ENCODE peak calls at places on chromosome 1, in seven cellular contexts. M is endodermal cell, K is right cardiac atrium, S is adrenal gland, N is HAP-1, F is A673, T is heart left ventricle. J is an unnamed sample.
A peak's percentile ranks its signal among the peaks of the same experiment; 100 is the strongest.

GRCh38 chr1:167052389-167052788 is 37.8 kb downstream of the GPA33 start:
- DNase-seq in M (peak; percentile 86), K (no peak), S (no peak), N (peak; percentile 11), F (peak; percentile 25), T (no peak), J (peak; percentile 17)

GRCh38 chr1:209839875-209840491 is 12.2 kb downstream of the UTP25 start:
- DNase-seq in M (no peak), K (no peak), S (peak; percentile 60), N (no peak), F (peak; percentile 61), T (no peak), J (no peak)

GRCh38 chr1:200279810-200280411 is 129.9 kb downstream of the ZNF281 start:
- DNase-seq in M (peak; percentile 90), K (no peak), S (peak; percentile 41), N (peak; percentile 60), F (peak; percentile 77), T (no peak), J (peak; percentile 62)

GRCh38 chr1:27994060-27994459 is 34.3 kb downstream of the XKR8 start:
- DNase-seq in M (no peak), K (no peak), S (no peak), N (no peak), F (no peak), T (no peak), J (no peak)

GRCh38 chr1:2345297-2346075 is 45.9 kb downstream of the MORN1 start:
- DNase-seq in M (no peak), K (peak; percentile 46), S (no peak), N (no peak), F (no peak), T (no peak), J (peak; percentile 3)

GRCh38 chr1:186188004-186188539 is 187.0 kb downstream of the TPR start:
- DNase-seq in M (no peak), K (no peak), S (no peak), N (no peak), F (peak; percentile 47), T (no peak), J (no peak)

GRCh38 chr1:98813738-98814309 is 152.3 kb downstream of the SNX7 start:
- DNase-seq in M (no peak), K (no peak), S (no peak), N (no peak), F (no peak), T (no peak), J (no peak)

GRCh38 chr1:208252126-208252853 is 8.1 kb upstream of the PLXNA2 start:
- DNase-seq in M (peak; percentile 87), K (peak; percentile 84), S (no peak), N (no peak), F (peak; percentile 48), T (no peak), J (peak; percentile 79)

GRCh38 chr1:160884579-160884978 is 401 bp downstream of the ITLN1 start:
- DNase-seq in M (peak; percentile 71), K (peak; percentile 9), S (peak; percentile 20), N (no peak), F (peak; percentile 35), T (no peak), J (no peak)

GRCh38 chr1:235078927-235079381 is 49.7 kb downstream of the TOMM20 start:
- DNase-seq in M (no peak), K (no peak), S (no peak), N (no peak), F (no peak), T (no peak), J (no peak)

GRCh38 chr1:178275083-178275482 is 181.2 kb downstream of the RASAL2 start:
- DNase-seq in M (no peak), K (no peak), S (no peak), N (no peak), F (no peak), T (no peak), J (no peak)

GRCh38 chr1:162557536-162557935 is 4.0 kb upstream of the UAP1 start:
- DNase-seq in M (no peak), K (no peak), S (no peak), N (no peak), F (no peak), T (no peak), J (no peak)

GRCh38 chr1:77900687-77901293 is 12.4 kb downstream of the NEXN start:
- DNase-seq in M (peak; percentile 75), K (no peak), S (peak; percentile 32), N (peak; percentile 59), F (peak; percentile 72), T (no peak), J (peak; percentile 14)

GRCh38 chr1:145985129-145985501 is 11.3 kb downstream of the TXNIP start:
- DNase-seq in M (no peak), K (no peak), S (peak; percentile 27), N (no peak), F (no peak), T (peak; percentile 40), J (no peak)

GRCh38 chr1:145983959-145984830 is 12.2 kb downstream of the TXNIP start:
- DNase-seq in M (no peak), K (no peak), S (peak; percentile 14), N (no peak), F (no peak), T (no peak), J (peak; percentile 26)

GRCh38 chr1:145982010-145982723 is 14.2 kb downstream of the TXNIP start:
- DNase-seq in M (peak; percentile 24), K (no peak), S (peak; percentile 21), N (no peak), F (no peak), T (peak; percentile 63), J (no peak)

GRCh38 chr1:145981299-145981600 is 15.1 kb downstream of the TXNIP start:
- DNase-seq in M (no peak), K (no peak), S (peak; percentile 27), N (no peak), F (no peak), T (no peak), J (no peak)

GRCh38 chr1:145983206-145983675 is 13.1 kb downstream of the TXNIP start:
- DNase-seq in M (no peak), K (no peak), S (peak; percentile 24), N (no peak), F (no peak), T (peak; percentile 41), J (peak; percentile 94)
- H3K4me1 ChIP-seq in M (peaks cover 15% of the 10 kb centered on the region), K (peaks cover 42% of the 10 kb centered on the region), S (peaks cover 56% of the 10 kb centered on the region), N (peaks cover 18% of the 10 kb centered on the region), F (peaks cover 42% of the 10 kb centered on the region), T (peaks cover 90% of the 10 kb centered on the region), J (peaks cover 66% of the 10 kb centered on the region)

GRCh38 chr1:184221087-184221486 is 165.7 kb upstream of the C1orf21 start:
- DNase-seq in M (no peak), K (no peak), S (no peak), N (no peak), F (no peak), T (no peak), J (no peak)

GRCh38 chr1:184219414-184219813 is 167.4 kb upstream of the C1orf21 start:
- DNase-seq in M (no peak), K (no peak), S (no peak), N (no peak), F (peak; percentile 77), T (no peak), J (no peak)

GRCh38 chr1:184223216-184223615 is 163.6 kb upstream of the C1orf21 start:
- DNase-seq in M (peak; percentile 76), K (peak; percentile 54), S (no peak), N (no peak), F (no peak), T (no peak), J (no peak)

GRCh38 chr1:184225501-184226487 is 161.0 kb upstream of the C1orf21 start:
- DNase-seq in M (no peak), K (no peak), S (no peak), N (no peak), F (no peak), T (no peak), J (no peak)

GRCh38 chr1:184222561-184223157 is 164.2 kb upstream of the C1orf21 start:
- DNase-seq in M (peak; percentile 85), K (peak; percentile 71), S (peak; percentile 59), N (peak; percentile 25), F (peak; percentile 74), T (peak; percentile 53), J (peak; percentile 8)
- H3K4me3 ChIP-seq in M (no peak overlapping the region), K (peak overlapping the region; percentile 11), S (no peak overlapping the region), N (no peak overlapping the region), F (no peak overlapping the region), T (peak overlapping the region; percentile 50), J (no peak overlapping the region)

GRCh38 chr1:44508397-44508745 is 103.3 kb downstream of the RNF220 start:
- DNase-seq in M (no peak), K (no peak), S (no peak), N (no peak), F (no peak), T (no peak), J (no peak)
- H3K27me3 ChIP-seq in M (peaks cover 75% of the 10 kb centered on the region), K (no peaks in the 10 kb centered on the region), S (peaks cover 8% of the 10 kb centered on the region), N (no peaks in the 10 kb centered on the region), F (no peaks in the 10 kb centered on the region), T (no peaks in the 10 kb centered on the region), J (peaks cover 8% of the 10 kb centered on the region)

GRCh38 chr1:221032616-221033342 is 153.5 kb downstream of the HLX start:
- DNase-seq in M (no peak), K (no peak), S (no peak), N (no peak), F (peak; percentile 64), T (no peak), J (no peak)

GRCh38 chr1:221040074-221040473 is 160.8 kb downstream of the HLX start:
- DNase-seq in M (no peak), K (no peak), S (no peak), N (no peak), F (no peak), T (no peak), J (no peak)

GRCh38 chr1:221031890-221032222 is 152.6 kb downstream of the HLX start:
- DNase-seq in M (no peak), K (no peak), S (no peak), N (no peak), F (no peak), T (no peak), J (no peak)

GRCh38 chr1:221039616-221040015 is 160.4 kb downstream of the HLX start:
- DNase-seq in M (no peak), K (no peak), S (no peak), N (no peak), F (no peak), T (no peak), J (no peak)

DNA sequence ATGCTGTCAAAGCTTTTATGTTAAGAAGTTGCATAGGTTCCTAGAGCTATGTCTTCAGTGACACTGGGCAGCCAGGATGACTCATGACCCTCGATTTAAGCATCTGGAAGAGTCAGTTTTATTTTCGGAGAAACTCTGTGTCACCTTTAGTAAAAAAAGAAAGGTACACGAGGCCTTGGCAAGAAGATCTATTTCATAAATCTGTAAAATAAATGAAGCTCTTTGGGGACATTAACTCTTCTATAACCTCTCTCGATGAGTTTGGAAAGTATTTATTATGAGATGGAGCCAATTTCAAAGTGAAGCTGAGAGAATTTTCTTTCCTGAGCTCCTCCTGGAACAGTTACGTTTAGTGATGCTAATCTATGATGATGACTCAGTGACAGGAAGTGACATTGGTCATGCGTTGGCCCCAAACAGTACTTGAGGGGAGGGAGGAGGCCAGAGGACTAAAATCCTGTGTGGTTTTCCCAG is 156.5 kb downstream of the HLX start:
- DNase-seq in M (no peak), K (no peak), S (no peak), N (no peak), F (peak; percentile 39), T (no peak), J (peak; percentile 56)
- H3K4me1 ChIP-seq in M (no peaks in the 10 kb centered on the region), K (peaks cover 3% of the 10 kb centered on the region), S (no peaks in the 10 kb centered on the region), N (no peaks in the 10 kb centered on the region), F (no peaks in the 10 kb centered on the region), T (peaks cover 37% of the 10 kb centered on the region), J (peaks cover 12% of the 10 kb centered on the region)

J was measured in SJCRH30.